ENCODE peak calls at places on chromosomes 1 and 21, in nine cellular contexts. D, M, G, U, V, E, B, I and X are unnamed samples.

GRCh38 chr1:185045793-185046441 is 559 bp downstream of the RNF2 start:
- DNase-seq in E (peak; percentile 44), I (peak; percentile 44), G (peak; percentile 16), D (peak; percentile 30), B (peak; percentile 64), U (no peak), V (no peak), M (peak; percentile 27), X (peak; percentile 53)

GRCh38 chr21:15749045-15749867 is 19.5 kb downstream of the USP25 start:
- DNase-seq in G (no peak), D (peak; percentile 36), I (no peak), B (no peak), M (peak; percentile 51), U (no peak), E (peak; percentile 35), V (no peak), X (no peak)

GRCh38 chr1:53592521-53592982 is 133.4 kb downstream of the DMRTB1 start:
- DNase-seq in B (peak; percentile 62), M (peak; percentile 63), V (no peak), I (no peak), E (peak; percentile 92), U (no peak), D (peak; percentile 13), G (no peak), X (peak; percentile 62)

GRCh38 chr1:24830680-24831272 is 85.5 kb downstream of the CLIC4 start:
- DNase-seq in V (peak; percentile 43), B (no peak), E (peak; percentile 83), G (peak; percentile 54), M (peak; percentile 87), U (peak; percentile 20), D (peak; percentile 84), I (peak; percentile 34), X (no peak)

GRCh38 chr1:172145231-172145651 is 275.2 kb upstream of the C1orf105 start:
- DNase-seq in U (no peak), V (no peak), M (peak; percentile 88), E (peak; percentile 85), D (peak; percentile 84), B (no peak), I (no peak), G (no peak), X (no peak)

GRCh38 chr1:162854245-162854860 is 6.6 kb downstream of the CCDC190 start:
- DNase-seq in G (peak; percentile 32), I (peak; percentile 67), B (no peak), D (peak; percentile 95), U (peak; percentile 19), M (peak; percentile 91), V (peak; percentile 18), E (peak; percentile 84), X (peak; percentile 78)

GRCh38 chr1:203435628-203436027 is 40.0 kb upstream of the PRELP start:
- DNase-seq in M (no peak), D (no peak), I (no peak), G (no peak), E (no peak), U (no peak), B (no peak), V (no peak), X (no peak)

GRCh38 chr1:224106568-224107281 is 7.2 kb upstream of the FBXO28 start:
- DNase-seq in V (peak; percentile 50), I (peak; percentile 65), B (no peak), M (peak; percentile 42), D (peak; percentile 59), G (no peak), E (peak; percentile 56), U (no peak), X (peak; percentile 51)

DNA sequence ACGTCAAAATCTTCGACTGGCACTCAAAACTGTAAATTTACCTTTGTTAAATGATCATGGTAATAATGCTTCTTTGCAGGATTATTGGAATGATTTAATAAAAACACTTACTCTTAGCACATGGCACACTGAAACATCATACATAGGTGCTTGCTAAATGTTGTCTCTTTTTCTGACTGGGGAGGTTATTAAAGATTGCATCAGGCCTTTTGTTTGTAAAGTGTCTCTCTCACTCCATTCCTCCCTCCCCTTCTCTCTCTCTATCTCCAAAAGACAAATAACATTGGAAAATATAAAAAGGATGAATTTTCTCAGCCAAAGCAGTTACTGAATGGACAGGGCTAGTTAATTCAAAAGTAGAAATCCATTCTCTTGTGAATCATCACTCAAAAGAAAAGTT is 404.2 kb downstream of the DPYD start:
- DNase-seq in V (no peak), D (no peak), G (no peak), I (no peak), M (peak; percentile 17), B (no peak), U (no peak), E (no peak), X (no peak)
- H3K4me3 ChIP-seq in V (no peak overlapping the region), D (no peak overlapping the region), G (no peak overlapping the region), I (no peak overlapping the region), M (no peak overlapping the region), B (no peak overlapping the region), U (no peak overlapping the region), E (no peak overlapping the region), X (no peak overlapping the region)

GRCh38 chr1:86382878-86383277 is 13.2 kb downstream of the ODF2L start:
- DNase-seq in M (peak; percentile 60), V (no peak), D (peak; percentile 59), B (no peak), E (peak; percentile 46), G (no peak), U (no peak), I (no peak), X (no peak)
- H3K4me3 ChIP-seq in M (no peak overlapping the region), V (no peak overlapping the region), D (no peak overlapping the region), B (peak overlapping the region; percentile 15), E (no peak overlapping the region), G (no peak overlapping the region), U (no peak overlapping the region), I (no peak overlapping the region), X (no peak overlapping the region)

GRCh38 chr21:33110340-33110715 is 40.4 kb downstream of the OLIG1 start:
- DNase-seq in E (no peak), G (no peak), D (no peak), V (no peak), M (no peak), U (no peak), B (peak; percentile 24), I (no peak), X (no peak)

GRCh38 chr21:33112670-33113596 is 43.0 kb downstream of the OLIG1 start:
- DNase-seq in U (no peak), B (peak; percentile 38), M (no peak), G (no peak), E (no peak), V (no peak), I (no peak), D (no peak), X (no peak)

GRCh38 chr21:33112151-33112550 is 42.2 kb downstream of the OLIG1 start:
- DNase-seq in U (no peak), I (no peak), V (no peak), E (no peak), G (no peak), B (peak; percentile 3), D (no peak), M (no peak), X (no peak)

GRCh38 chr21:33111577-33111976 is 41.6 kb downstream of the OLIG1 start:
- DNase-seq in G (no peak), D (no peak), E (no peak), U (no peak), M (no peak), V (no peak), B (no peak), I (no peak), X (no peak)

DNA sequence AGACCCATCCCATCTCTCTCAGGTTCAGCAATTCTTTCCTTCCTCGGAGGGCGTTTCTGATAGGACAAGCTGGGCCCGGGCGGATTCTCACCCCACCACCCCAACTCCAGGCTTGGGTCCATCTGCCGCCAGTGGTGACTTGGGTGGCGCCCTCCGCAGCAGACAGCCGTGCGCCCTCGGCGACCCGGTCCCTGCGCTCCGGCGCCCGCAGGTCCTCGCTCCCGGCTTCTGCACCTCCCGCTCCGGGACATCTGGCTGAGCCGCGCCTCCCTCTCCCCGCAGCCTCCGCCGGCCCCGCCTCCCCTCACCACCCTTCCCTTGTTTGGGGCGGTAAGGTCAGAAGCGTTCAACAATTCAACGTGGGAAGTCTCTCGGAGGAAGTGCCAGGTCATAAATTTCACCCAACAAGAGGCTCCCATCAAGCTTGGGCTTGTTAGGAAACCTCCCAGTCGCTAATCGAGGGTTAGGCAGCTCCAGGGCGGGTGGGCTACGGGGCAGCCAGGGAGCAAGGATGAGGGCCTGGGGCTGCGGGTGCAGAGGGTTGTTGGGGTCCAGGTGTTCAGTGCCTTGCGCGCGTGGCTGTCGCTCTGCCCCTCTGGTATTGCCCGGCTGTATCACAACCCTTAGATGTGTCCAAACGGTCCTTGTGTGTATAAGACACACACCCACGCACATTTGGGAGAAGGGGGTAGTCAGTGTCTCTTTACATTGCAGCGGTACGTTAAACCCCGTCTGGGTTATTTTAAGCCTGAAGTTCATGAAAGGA is 39.8 kb downstream of the OLIG1 start:
- DNase-seq in D (no peak), U (no peak), G (no peak), V (peak; percentile 64), B (peak; percentile 48), E (no peak), M (no peak), I (no peak), X (no peak)
- H3K4me3 ChIP-seq in D (no peak overlapping the region), U (no peak overlapping the region), G (no peak overlapping the region), V (peak overlapping the region; percentile 36), B (no peak overlapping the region), E (no peak overlapping the region), M (no peak overlapping the region), I (peak overlapping the region; percentile 22), X (no peak overlapping the region)

GRCh38 chr1:92956254-92956653 is 5.0 kb downstream of the DIPK1A start:
- DNase-seq in D (no peak), B (no peak), U (no peak), E (no peak), I (no peak), M (no peak), V (no peak), G (no peak), X (no peak)

GRCh38 chr1:92960395-92961130 is 699 bp downstream of the DIPK1A start:
- DNase-seq in E (peak; percentile 83), M (peak; percentile 84), V (peak; percentile 56), I (peak; percentile 74), U (peak; percentile 38), B (peak; percentile 82), G (peak; percentile 75), D (peak; percentile 88), X (peak; percentile 65)

GRCh38 chr1:92961131-92961895 is at the start of gene DIPK1A:
- DNase-seq in G (peak; percentile 81), M (peak; percentile 63), I (peak; percentile 51), B (peak; percentile 89), E (peak; percentile 86), U (no peak), D (peak; percentile 60), V (peak; percentile 23), X (peak; percentile 78)

GRCh38 chr1:92957020-92957734 is 4.1 kb downstream of the DIPK1A start:
- DNase-seq in I (no peak), E (no peak), V (no peak), D (no peak), B (no peak), U (no peak), G (no peak), M (no peak), X (no peak)

DNA sequence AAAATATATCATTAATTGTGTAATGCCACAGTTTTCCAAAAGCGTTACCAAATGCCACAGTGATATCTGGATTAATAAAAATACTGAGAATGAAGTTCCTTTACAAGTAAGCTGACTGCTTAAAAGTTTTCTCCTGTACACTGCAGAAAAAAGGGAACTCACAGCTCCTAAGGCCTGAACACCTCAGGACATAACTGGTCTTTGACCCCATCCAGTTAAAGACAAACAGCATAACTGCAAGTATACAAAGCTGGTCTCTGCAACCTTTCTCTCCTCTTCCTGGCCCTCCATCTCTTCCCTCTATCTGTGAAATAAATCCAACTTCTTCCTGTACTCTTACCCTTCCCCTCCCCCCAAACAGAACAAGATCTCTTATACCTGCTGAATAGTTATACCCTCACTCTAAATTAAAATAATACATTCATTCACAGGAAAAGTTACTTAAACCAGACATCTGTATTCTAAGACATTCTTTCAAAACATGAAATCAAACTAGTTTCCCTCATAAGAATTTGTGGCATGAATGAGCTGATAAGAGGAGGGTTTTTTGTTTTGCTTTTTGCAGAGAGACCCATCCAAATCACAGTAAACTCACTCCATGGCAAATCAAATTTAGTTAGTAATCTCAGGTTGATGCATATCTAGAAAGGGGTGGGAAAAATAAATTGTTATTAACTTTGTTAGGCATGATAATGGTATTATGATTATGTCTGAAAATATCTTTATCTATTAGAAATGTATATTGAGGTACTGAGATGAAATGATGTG is 2.9 kb downstream of the DIPK1A start:
- DNase-seq in V (no peak), E (no peak), M (peak; percentile 29), G (no peak), D (no peak), U (no peak), B (no peak), I (no peak), X (no peak)
- H3K4me3 ChIP-seq in V (no peak overlapping the region), E (no peak overlapping the region), M (no peak overlapping the region), G (no peak overlapping the region), D (no peak overlapping the region), U (no peak overlapping the region), B (no peak overlapping the region), I (no peak overlapping the region), X (no peak overlapping the region)